ENCODE peak calls at places on chromosomes 16 and 17, in seven cellular contexts. W, Q, B, J, I, U and F are unnamed samples.
A peak's percentile ranks its signal among the peaks of the same experiment; 100 is the strongest.

GRCh38 chr17:16027708-16028584 is 28.3 kb downstream of the TTC19 start:
- DNase-seq in B (no peak), U (no peak), I (peak; percentile 90), W (no peak), Q (peak; percentile 95), J (peak; percentile 91), F (peak; percentile 84)

GRCh38 chr16:88939814-88940195 is 37.2 kb downstream of the CBFA2T3 start:
- DNase-seq in B (no peak), J (no peak), W (no peak), Q (no peak), U (no peak), I (no peak), F (no peak)

GRCh38 chr16:86899757-86900156 is 321.4 kb downstream of the FOXL1 start:
- DNase-seq in I (peak; percentile 28), J (peak; percentile 39), B (no peak), U (no peak), Q (peak; percentile 61), W (no peak), F (peak; percentile 27)

GRCh38 chr16:60261425-60261824 is 1527.3 kb upstream of the GOT2 start:
- DNase-seq in B (no peak), J (no peak), Q (no peak), I (no peak), U (no peak), W (no peak), F (no peak)

GRCh38 chr16:11420895-11421294 is 75.6 kb downstream of the RMI2 start:
- DNase-seq in J (no peak), U (no peak), W (no peak), B (no peak), Q (no peak), I (no peak), F (no peak)

GRCh38 chr16:80932725-80933124 is 74.0 kb downstream of the CMC2 start:
- DNase-seq in J (peak; percentile 96), W (peak; percentile 38), B (no peak), Q (peak; percentile 84), I (peak; percentile 73), U (no peak), F (peak; percentile 99)

GRCh38 chr17:68398731-68399637 is 58.3 kb downstream of the WIPI1 start:
- DNase-seq in J (peak; percentile 83), I (peak; percentile 95), W (peak; percentile 53), U (peak; percentile 65), Q (peak; percentile 89), B (peak; percentile 63), F (peak; percentile 88)

GRCh38 chr17:39118674-39119419 is 32.6 kb downstream of the PLXDC1 start:
- DNase-seq in B (no peak), J (no peak), W (no peak), U (no peak), I (no peak), Q (no peak), F (no peak)

GRCh38 chr16:87541004-87541881 is 48.4 kb upstream of the ZCCHC14 start:
- DNase-seq in B (no peak), I (no peak), W (no peak), J (peak; percentile 66), Q (peak; percentile 88), U (no peak), F (peak; percentile 73)

GRCh38 chr17:68733241-68734176 is 132.3 kb upstream of the FAM20A start:
- DNase-seq in J (peak; percentile 80), W (no peak), B (no peak), I (no peak), Q (peak; percentile 60), U (no peak), F (peak; percentile 91)

GRCh38 chr16:53792161-53792951 is 88.4 kb downstream of the FTO start:
- DNase-seq in U (no peak), J (no peak), W (no peak), I (no peak), B (no peak), Q (no peak), F (no peak)

GRCh38 chr17:63516910-63517824 is 6.0 kb upstream of the KCNH6 start:
- DNase-seq in B (no peak), W (no peak), U (no peak), Q (peak; percentile 80), J (peak; percentile 18), I (peak; percentile 54), F (peak; percentile 54)

GRCh38 chr17:54324813-54325212 is 502.1 kb downstream of the KIF2B start:
- DNase-seq in J (no peak), U (no peak), I (no peak), Q (no peak), B (no peak), W (no peak), F (no peak)

GRCh38 chr16:31460582-31461002 is 1.3 kb downstream of the ARMC5 start:
- DNase-seq in U (no peak), Q (peak; percentile 86), J (peak; percentile 77), W (no peak), I (no peak), B (no peak), F (peak; percentile 75)

GRCh38 chr17:82297280-82297803 is 20.1 kb downstream of the CD7 start:
- DNase-seq in B (no peak), W (peak; percentile 80), U (no peak), Q (peak; percentile 73), I (peak; percentile 68), J (peak; percentile 95), F (peak; percentile 88)

GRCh38 chr17:35692811-35693210 is 38.6 kb upstream of the RASL10B start:
- DNase-seq in J (no peak), B (no peak), I (no peak), W (no peak), U (no peak), Q (no peak), F (no peak)

GRCh38 chr16:78659668-78660217 is 560.3 kb downstream of the WWOX start:
- DNase-seq in U (no peak), Q (no peak), J (no peak), I (no peak), B (peak; percentile 27), W (no peak), F (no peak)

GRCh38 chr17:39979865-39980401 is 674 bp upstream of the PSMD3 start:
- DNase-seq in J (no peak), I (peak; percentile 52), W (no peak), Q (peak; percentile 52), B (no peak), U (no peak), F (no peak)

GRCh38 chr16:26240807-26241206 is 549.0 kb downstream of the HS3ST4 start:
- DNase-seq in B (no peak), U (no peak), J (no peak), W (peak; percentile 29), Q (no peak), I (no peak), F (no peak)

GRCh38 chr16:85162478-85163277 is 50.4 kb upstream of the CIBAR2 start:
- DNase-seq in Q (peak; percentile 95), U (no peak), W (no peak), I (no peak), J (peak; percentile 79), B (no peak), F (peak; percentile 82)

GRCh38 chr17:61799812-61800484 is 63.4 kb downstream of the BRIP1 start:
- DNase-seq in J (no peak), U (no peak), B (no peak), I (no peak), Q (no peak), W (no peak), F (no peak)

GRCh38 chr17:50044483-50044882 is 11.4 kb upstream of the ITGA3 start:
- DNase-seq in W (no peak), Q (no peak), U (no peak), B (no peak), J (no peak), I (no peak), F (no peak)

GRCh38 chr16:75251280-75252048 is at the start of gene BCAR1:
- DNase-seq in W (peak; percentile 85), J (peak; percentile 91), B (peak; percentile 65), I (peak; percentile 83), U (peak; percentile 60), Q (peak; percentile 92), F (peak; percentile 81)

GRCh38 chr17:652310-652709 is 62.3 kb downstream of the VPS53 start:
- DNase-seq in U (no peak), I (no peak), B (no peak), W (no peak), J (peak; percentile 40), Q (peak; percentile 62), F (peak; percentile 71)

GRCh38 chr16:266258-267164 is 9.2 kb downstream of the RGS11 start:
- DNase-seq in I (no peak), J (no peak), U (no peak), Q (no peak), W (no peak), B (no peak), F (no peak)

GRCh38 chr17:80386341-80386740 is 28.6 kb upstream of the ENDOV start:
- DNase-seq in Q (no peak), B (no peak), I (no peak), U (no peak), W (no peak), J (no peak), F (no peak)

GRCh38 chr16:5060073-5060641 is 5.6 kb downstream of the C16orf89 start:
- DNase-seq in Q (no peak), B (no peak), U (no peak), I (no peak), W (no peak), J (no peak), F (no peak)

GRCh38 chr17:5181509-5182305 is 10.0 kb downstream of the ZNF594 start:
- DNase-seq in W (no peak), Q (no peak), I (no peak), B (no peak), J (no peak), U (no peak), F (no peak)

GRCh38 chr17:20302191-20302917 is 165.0 kb downstream of the LGALS9B start:
- DNase-seq in Q (peak; percentile 10), I (no peak), U (no peak), W (no peak), B (no peak), J (no peak), F (no peak)

GRCh38 chr17:27817731-27818130 is 17.4 kb upstream of the NOS2 start:
- DNase-seq in J (peak; percentile 28), I (no peak), Q (peak; percentile 22), B (no peak), W (no peak), U (no peak), F (peak; percentile 27)

GRCh38 chr16:57859331-57859730 is 57.0 kb upstream of the KIFC3 start:
- DNase-seq in I (peak; percentile 79), J (peak; percentile 62), U (no peak), Q (peak; percentile 22), W (no peak), B (no peak), F (peak; percentile 65)

GRCh38 chr16:88194397-88195020 is 188.2 kb upstream of the ZNF469 start:
- DNase-seq in I (no peak), U (no peak), J (no peak), W (no peak), Q (peak; percentile 79), B (no peak), F (no peak)